ENCODE peak calls at places on chromosomes 2 and 18, in seven cellular contexts. One of them, this sample, is unnamed.
A peak's percentile ranks its signal among the peaks of the same experiment; 100 is the strongest.

GRCh38 chr2:26623541-26624497 is 17.3 kb downstream of the CIB4 start:
- DNase-seq in iris pigment epithelial cell: peak; percentile 32
- DNase-seq in IMR-90: peak; percentile 44
- DNase-seq in NCI-H2081: no peak
- DNase-seq in NCI-H1694 treated with DMSO at 0.1 percent for 48 hours: peak; percentile 95
- DNase-seq in tibial artery: peak; percentile 74
- DNase-seq in tibial nerve: no peak
- DNase-seq in this sample: peak; percentile 46

GRCh38 chr18:77102246-77103040 is 30.1 kb downstream of the MBP start:
- DNase-seq in NCI-H2081: no peak
- DNase-seq in tibial artery: no peak
- DNase-seq in IMR-90: peak; percentile 93
- DNase-seq in tibial nerve: no peak
- DNase-seq in iris pigment epithelial cell: peak; percentile 94
- DNase-seq in NCI-H1694 treated with DMSO at 0.1 percent for 48 hours: no peak
- DNase-seq in this sample: peak; percentile 73

GRCh38 chr2:45180033-45180746 is 170.9 kb upstream of the SIX2 start:
- DNase-seq in IMR-90: peak; percentile 53
- DNase-seq in NCI-H1694 treated with DMSO at 0.1 percent for 48 hours: no peak
- DNase-seq in iris pigment epithelial cell: no peak
- DNase-seq in tibial nerve: no peak
- DNase-seq in tibial artery: no peak
- DNase-seq in NCI-H2081: no peak
- DNase-seq in this sample: no peak

GRCh38 chr2:213816583-213816982 is 532.3 kb downstream of the SPAG16 start:
- DNase-seq in IMR-90: no peak
- DNase-seq in NCI-H2081: no peak
- DNase-seq in iris pigment epithelial cell: no peak
- DNase-seq in tibial artery: no peak
- DNase-seq in NCI-H1694 treated with DMSO at 0.1 percent for 48 hours: no peak
- DNase-seq in tibial nerve: no peak
- DNase-seq in this sample: no peak

GRCh38 chr2:129336276-129336675 is 643.2 kb upstream of the RAB6C start:
- DNase-seq in tibial nerve: no peak
- DNase-seq in NCI-H2081: no peak
- DNase-seq in NCI-H1694 treated with DMSO at 0.1 percent for 48 hours: no peak
- DNase-seq in IMR-90: no peak
- DNase-seq in tibial artery: no peak
- DNase-seq in iris pigment epithelial cell: no peak
- DNase-seq in this sample: no peak

GRCh38 chr2:47077442-47078117 is 77.5 kb downstream of the STPG4 start:
- DNase-seq in iris pigment epithelial cell: no peak
- DNase-seq in NCI-H2081: no peak
- DNase-seq in tibial artery: no peak
- DNase-seq in IMR-90: no peak
- DNase-seq in NCI-H1694 treated with DMSO at 0.1 percent for 48 hours: no peak
- DNase-seq in tibial nerve: no peak
- DNase-seq in this sample: no peak

GRCh38 chr2:44169155-44169898 is 652 bp downstream of the PPM1B start:
- DNase-seq in IMR-90: peak; percentile 37
- DNase-seq in NCI-H2081: peak; percentile 36
- DNase-seq in iris pigment epithelial cell: peak; percentile 60
- DNase-seq in tibial nerve: peak; percentile 10
- DNase-seq in tibial artery: peak; percentile 74
- DNase-seq in NCI-H1694 treated with DMSO at 0.1 percent for 48 hours: no peak
- DNase-seq in this sample: peak; percentile 33

GRCh38 chr18:67509711-67510110 is 6.8 kb downstream of the DSEL start:
- DNase-seq in iris pigment epithelial cell: peak; percentile 49
- DNase-seq in NCI-H1694 treated with DMSO at 0.1 percent for 48 hours: no peak
- DNase-seq in NCI-H2081: no peak
- DNase-seq in tibial nerve: no peak
- DNase-seq in IMR-90: peak; percentile 85
- DNase-seq in tibial artery: no peak
- DNase-seq in this sample: no peak

GRCh38 chr2:107469437-107469995 is 357.2 kb upstream of the RGPD4 start:
- DNase-seq in NCI-H2081: no peak
- DNase-seq in iris pigment epithelial cell: no peak
- DNase-seq in tibial nerve: no peak
- DNase-seq in NCI-H1694 treated with DMSO at 0.1 percent for 48 hours: no peak
- DNase-seq in tibial artery: no peak
- DNase-seq in IMR-90: no peak
- DNase-seq in this sample: no peak

GRCh38 chr18:58851874-58852273 is 12.8 kb upstream of the ZNF532 start:
- DNase-seq in tibial nerve: no peak
- DNase-seq in NCI-H2081: no peak
- DNase-seq in NCI-H1694 treated with DMSO at 0.1 percent for 48 hours: no peak
- DNase-seq in IMR-90: no peak
- DNase-seq in iris pigment epithelial cell: no peak
- DNase-seq in tibial artery: no peak
- DNase-seq in this sample: no peak

GRCh38 chr2:98561902-98562695 is 46.2 kb downstream of the COA5 start:
- DNase-seq in tibial nerve: no peak
- DNase-seq in NCI-H1694 treated with DMSO at 0.1 percent for 48 hours: no peak
- DNase-seq in IMR-90: no peak
- DNase-seq in iris pigment epithelial cell: peak; percentile 9
- DNase-seq in tibial artery: peak; percentile 78
- DNase-seq in NCI-H2081: no peak
- DNase-seq in this sample: peak; percentile 58

GRCh38 chr2:165202230-165202629 is 1.6 kb downstream of the SCN3A start:
- DNase-seq in NCI-H1694 treated with DMSO at 0.1 percent for 48 hours: no peak
- DNase-seq in NCI-H2081: no peak
- DNase-seq in IMR-90: no peak
- DNase-seq in iris pigment epithelial cell: no peak
- DNase-seq in tibial nerve: no peak
- DNase-seq in tibial artery: no peak
- DNase-seq in this sample: no peak

GRCh38 chr2:148901142-148901541 is 26.1 kb downstream of the KIF5C start:
- DNase-seq in iris pigment epithelial cell: no peak
- DNase-seq in tibial artery: no peak
- DNase-seq in tibial nerve: no peak
- DNase-seq in NCI-H2081: peak; percentile 81
- DNase-seq in IMR-90: no peak
- DNase-seq in NCI-H1694 treated with DMSO at 0.1 percent for 48 hours: no peak
- DNase-seq in this sample: no peak

GRCh38 chr2:167454036-167454435 is 565.8 kb downstream of the XIRP2 start:
- DNase-seq in tibial nerve: no peak
- DNase-seq in iris pigment epithelial cell: no peak
- DNase-seq in IMR-90: no peak
- DNase-seq in NCI-H1694 treated with DMSO at 0.1 percent for 48 hours: no peak
- DNase-seq in NCI-H2081: no peak
- DNase-seq in tibial artery: no peak
- DNase-seq in this sample: no peak

GRCh38 chr2:88600038-88600465 is 27.2 kb downstream of the EIF2AK3 start:
- DNase-seq in NCI-H1694 treated with DMSO at 0.1 percent for 48 hours: peak; percentile 48
- DNase-seq in iris pigment epithelial cell: peak; percentile 99
- DNase-seq in tibial artery: no peak
- DNase-seq in IMR-90: peak; percentile 99
- DNase-seq in tibial nerve: no peak
- DNase-seq in NCI-H2081: peak; percentile 6
- DNase-seq in this sample: peak; percentile 63

This sample was measured in hepatic stellate cell.